ENCODE peak calls at places on chromosomes 12 and 14, in four cellular contexts. U is LHCN-M2, D is fibroblast of the conjunctiva, E is GM03348. Z is an unnamed sample.

GRCh38 chr14:50335989-50336391 is 23.9 kb downstream of the DMAC2L start:
- DNase-seq in E (peak), U (peak), D (no peak), Z (peak)

GRCh38 chr12:132437252-132438138 is 52.5 kb upstream of the FBRSL1 start:
- DNase-seq in U (no peak), E (no peak), D (no peak), Z (peak)

GRCh38 chr14:68598621-68599447 is 194.0 kb downstream of the ZFP36L1 start:
- DNase-seq in E (no peak), D (peak), U (peak), Z (peak)

GRCh38 chr14:35416108-35416750 is 11.7 kb upstream of the NFKBIA start:
- DNase-seq in D (no peak), E (no peak), U (no peak), Z (peak)

GRCh38 chr12:3085341-3086125 is 8.4 kb downstream of the TSPAN9 start:
- DNase-seq in D (no peak), U (no peak), E (no peak), Z (no peak)

GRCh38 chr14:29166507-29166906 is 399.9 kb downstream of the FOXG1 start:
- DNase-seq in U (no peak), D (no peak), E (no peak), Z (no peak)

GRCh38 chr12:50505945-50506344 is 1.2 kb downstream of the DIP2B start:
- DNase-seq in E (peak), D (no peak), U (peak), Z (no peak)

GRCh38 chr12:49796606-49797451 is 31.4 kb downstream of the NCKAP5L start:
- DNase-seq in U (no peak), D (no peak), E (no peak), Z (no peak)

GRCh38 chr12:86772688-86773087 is 516.5 kb upstream of the MGAT4C start:
- DNase-seq in U (peak), D (no peak), E (no peak), Z (peak)

GRCh38 chr12:75823475-75823874 is 208.1 kb downstream of the PHLDA1 start:
- DNase-seq in E (no peak), D (no peak), U (no peak), Z (no peak)

GRCh38 chr14:38839743-38840375 is 263.2 kb downstream of the SEC23A start:
- DNase-seq in E (no peak), U (peak), D (no peak), Z (no peak)

GRCh38 chr12:57694459-57695019 is 607 bp downstream of the OS9 start:
- DNase-seq in E (peak), U (no peak), D (no peak), Z (peak)

GRCh38 chr14:106013879-106014376 is 487.5 kb downstream of the TMEM121 start:
- DNase-seq in E (no peak), D (no peak), U (no peak), Z (no peak)

GRCh38 chr12:65660096-65660495 is 164.2 kb upstream of the HMGA2 start:
- DNase-seq in E (no peak), D (no peak), U (no peak), Z (no peak)

GRCh38 chr12:53791735-53792326 is 40.1 kb upstream of the CISTR start:
- DNase-seq in U (no peak), E (peak), D (no peak), Z (no peak)